ENCODE peak calls at places on chromosome 10, in nine cellular contexts. P is transverse colon, S is tibial nerve, H is body of pancreas, A is ovary, D is endothelial cell of umbilical vein, K is breast epithelium, M is A549, Y is stomach. L is an unnamed sample.

GRCh38 chr10:32005050-32005449 is 51.2 kb downstream of the KIF5B start:
- DNase-seq in P (peak; percentile 27), S (peak; percentile 49), H (peak; percentile 61), A (no peak), D (peak; percentile 57), K (no peak), M (peak; percentile 70), Y (peak; percentile 47), L (peak; percentile 42)

GRCh38 chr10:78173360-78174020 is 139.8 kb downstream of the RPS24 start:
- DNase-seq in P (no peak), S (no peak), H (no peak), A (no peak), D (no peak), K (no peak), M (no peak), Y (no peak), L (no peak)

GRCh38 chr10:43131256-43131655 is 7.0 kb upstream of the CSGALNACT2 start:
- DNase-seq in P (no peak), S (peak; percentile 0), H (no peak), A (no peak), D (no peak), K (no peak), M (no peak), Y (no peak), L (no peak)

GRCh38 chr10:31147220-31147608 is 115.5 kb upstream of the ZNF438 start:
- DNase-seq in P (no peak), S (no peak), H (no peak), A (no peak), D (peak; percentile 30), K (no peak), M (peak; percentile 45), Y (no peak), L (no peak)

GRCh38 chr10:52879651-52880050 is 107.1 kb upstream of the MBL2 start:
- DNase-seq in P (no peak), S (no peak), H (no peak), A (no peak), D (no peak), K (no peak), M (no peak), Y (no peak), L (no peak)

GRCh38 chr10:14822879-14823755 is 14.7 kb downstream of the CDNF start:
- DNase-seq in P (peak; percentile 29), S (peak; percentile 25), H (peak; percentile 52), A (no peak), D (peak; percentile 70), K (no peak), M (peak; percentile 66), Y (peak; percentile 31), L (peak; percentile 39)

GRCh38 chr10:90893190-90893589 is 21.4 kb downstream of the RPP30 start:
- DNase-seq in P (no peak), S (no peak), H (no peak), A (no peak), D (no peak), K (no peak), M (no peak), Y (no peak), L (no peak)

GRCh38 chr10:74096777-74097176 is 53.9 kb downstream of the AP3M1 start:
- DNase-seq in P (no peak), S (no peak), H (no peak), A (no peak), D (no peak), K (no peak), M (no peak), Y (no peak), L (no peak)

GRCh38 chr10:79245539-79246208 is 101.6 kb upstream of the PPIF start:
- DNase-seq in P (no peak), S (no peak), H (no peak), A (no peak), D (peak; percentile 27), K (no peak), M (no peak), Y (no peak), L (no peak)

GRCh38 chr10:79246209-79246581 is 101.1 kb upstream of the PPIF start:
- DNase-seq in P (no peak), S (no peak), H (peak; percentile 75), A (peak; percentile 66), D (peak; percentile 21), K (peak; percentile 70), M (no peak), Y (peak; percentile 78), L (no peak)

GRCh38 chr10:79243211-79244067 is 103.8 kb upstream of the PPIF start:
- DNase-seq in P (peak; percentile 63), S (no peak), H (no peak), A (peak; percentile 56), D (peak; percentile 44), K (no peak), M (no peak), Y (peak; percentile 46), L (no peak)

GRCh38 chr10:79244068-79244442 is 103.2 kb upstream of the PPIF start:
- DNase-seq in P (no peak), S (no peak), H (no peak), A (no peak), D (peak; percentile 32), K (no peak), M (no peak), Y (no peak), L (no peak)

DNA sequence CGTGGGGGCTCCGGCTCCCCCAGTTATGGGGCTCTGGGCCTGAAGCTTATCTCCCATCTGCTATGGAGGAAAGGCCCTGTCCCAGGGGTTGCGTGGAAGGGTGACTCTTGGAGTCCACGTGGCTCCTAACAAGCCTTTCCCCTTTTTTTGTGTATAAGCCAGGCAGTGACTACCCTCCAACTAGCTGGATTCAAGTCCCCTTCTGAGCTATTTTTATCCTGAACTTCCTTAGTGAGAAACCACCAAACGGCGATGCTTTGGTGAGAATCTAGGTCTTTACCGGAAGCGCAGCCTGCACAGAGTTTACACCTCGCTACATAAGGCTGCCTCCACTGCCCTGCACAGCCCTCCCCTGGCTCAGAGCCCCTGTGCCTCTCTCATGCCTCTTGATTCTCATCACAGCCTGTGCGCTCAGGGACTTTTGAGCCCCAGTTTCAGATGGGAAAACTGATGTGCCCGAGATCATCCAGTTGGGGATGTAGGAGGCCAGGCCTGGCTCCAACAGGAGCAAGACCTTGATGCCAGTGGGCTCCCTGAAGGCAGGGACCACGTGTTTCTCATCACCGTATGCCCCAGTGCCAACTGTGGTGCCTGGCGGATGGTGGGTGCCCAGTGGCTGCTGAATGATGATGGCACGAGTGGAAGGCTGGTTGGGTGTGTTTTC is 102.3 kb upstream of the PPIF start:
- DNase-seq in P (peak; percentile 56), S (no peak), H (no peak), A (no peak), D (no peak), K (no peak), M (no peak), Y (no peak), L (no peak)
- TF ChIP-seq POLR2A in P (no peak), S (no peak), H (no peak), A (no peak), D (no peak), K (no peak), M (no peak), Y (no peak), L (no peak)

DNA sequence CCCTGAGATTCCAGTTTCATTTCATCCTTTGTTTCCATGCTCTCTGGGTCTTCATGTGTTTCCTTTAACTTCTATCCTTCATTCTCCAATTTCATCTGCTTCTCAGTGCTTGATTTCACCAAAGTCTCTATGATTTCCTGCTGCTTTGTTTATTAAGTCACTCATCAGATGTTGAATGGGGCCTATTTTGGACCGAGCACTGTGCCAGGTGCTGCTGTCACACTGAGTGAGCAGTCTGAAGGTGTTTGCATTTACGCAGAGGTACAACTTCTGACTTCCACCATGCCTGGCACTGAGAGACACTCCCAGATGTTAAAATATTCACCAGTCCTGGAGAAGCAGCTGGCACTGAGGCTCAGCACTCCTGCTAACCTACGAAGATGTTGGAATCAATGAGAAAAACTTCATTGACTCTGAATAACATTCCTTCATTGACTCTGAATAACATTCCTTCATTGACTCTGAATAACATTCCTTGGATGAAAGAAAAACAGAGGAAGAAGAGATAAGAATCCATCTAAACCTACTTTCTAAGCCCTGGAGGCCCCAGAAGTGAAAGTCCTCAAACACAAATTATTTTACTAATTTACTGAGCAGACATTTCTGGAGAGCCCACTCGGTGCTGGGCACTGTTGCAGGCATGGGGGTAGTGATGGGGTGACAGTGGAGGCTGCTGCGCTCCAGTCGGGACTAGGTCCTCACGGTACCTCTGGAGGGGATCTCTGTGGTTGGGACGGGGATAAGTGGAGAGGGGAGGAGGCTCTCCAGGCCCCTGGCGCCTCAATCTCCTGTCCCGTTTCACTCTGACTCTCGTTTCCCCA is 254.0 kb downstream of the WDR37 start:
- DNase-seq in P (no peak), S (no peak), H (no peak), A (no peak), D (no peak), K (no peak), M (no peak), Y (no peak), L (no peak)
- H3K27ac ChIP-seq in P (no peak overlapping the region), S (no peak overlapping the region), H (no peak overlapping the region), A (no peak overlapping the region), D (no peak overlapping the region), K (no peak overlapping the region), M (no peak overlapping the region), Y (no peak overlapping the region), L (no peak overlapping the region)

GRCh38 chr10:118045842-118046490 is 775 bp downstream of the RAB11FIP2 start:
- DNase-seq in P (peak; percentile 33), S (peak; percentile 35), H (peak; percentile 31), A (no peak), D (peak; percentile 54), K (peak; percentile 31), M (peak; percentile 37), Y (peak; percentile 33), L (peak; percentile 30)

GRCh38 chr10:118042827-118043242 is 3.9 kb downstream of the RAB11FIP2 start:
- DNase-seq in P (no peak), S (no peak), H (peak; percentile 28), A (no peak), D (peak; percentile 24), K (no peak), M (no peak), Y (no peak), L (no peak)

GRCh38 chr10:118045154-118045841 is 1.4 kb downstream of the RAB11FIP2 start:
- DNase-seq in P (no peak), S (no peak), H (no peak), A (no peak), D (peak; percentile 10), K (no peak), M (no peak), Y (no peak), L (no peak)

GRCh38 chr10:118046491-118047362 is at the start of gene RAB11FIP2:
- DNase-seq in P (peak; percentile 97), S (peak; percentile 97), H (peak; percentile 98), A (peak; percentile 98), D (peak; percentile 86), K (peak; percentile 92), M (peak; percentile 93), Y (peak; percentile 97), L (peak; percentile 99)

GRCh38 chr10:118047363-118047719 is 600 bp upstream of the RAB11FIP2 start:
- DNase-seq in P (no peak), S (no peak), H (no peak), A (peak; percentile 35), D (no peak), K (no peak), M (no peak), Y (no peak), L (no peak)
- H3K4me3 ChIP-seq in P (peak overlapping the region; percentile 84), S (peak overlapping the region; percentile 98), H (peak overlapping the region; percentile 89), A (peak overlapping the region; percentile 97), D (peak overlapping the region; percentile 88), K (peak overlapping the region; percentile 90), M (peak overlapping the region; percentile 98), Y (peak overlapping the region; percentile 88), L (peak overlapping the region; percentile 91)

GRCh38 chr10:35448687-35449662 is 112.7 kb downstream of the CCNY start:
- DNase-seq in P (no peak), S (no peak), H (peak; percentile 46), A (peak; percentile 61), D (peak; percentile 64), K (no peak), M (no peak), Y (peak; percentile 38), L (no peak)

GRCh38 chr10:35449944-35450343 is 113.6 kb downstream of the CCNY start:
- DNase-seq in P (no peak), S (no peak), H (no peak), A (no peak), D (no peak), K (no peak), M (no peak), Y (no peak), L (no peak)

GRCh38 chr10:35453855-35454532 is 117.7 kb downstream of the CCNY start:
- DNase-seq in P (no peak), S (no peak), H (peak; percentile 56), A (no peak), D (peak; percentile 43), K (no peak), M (no peak), Y (no peak), L (no peak)

GRCh38 chr10:35452847-35453246 is 116.5 kb downstream of the CCNY start:
- DNase-seq in P (no peak), S (no peak), H (no peak), A (no peak), D (no peak), K (no peak), M (no peak), Y (no peak), L (no peak)

DNA sequence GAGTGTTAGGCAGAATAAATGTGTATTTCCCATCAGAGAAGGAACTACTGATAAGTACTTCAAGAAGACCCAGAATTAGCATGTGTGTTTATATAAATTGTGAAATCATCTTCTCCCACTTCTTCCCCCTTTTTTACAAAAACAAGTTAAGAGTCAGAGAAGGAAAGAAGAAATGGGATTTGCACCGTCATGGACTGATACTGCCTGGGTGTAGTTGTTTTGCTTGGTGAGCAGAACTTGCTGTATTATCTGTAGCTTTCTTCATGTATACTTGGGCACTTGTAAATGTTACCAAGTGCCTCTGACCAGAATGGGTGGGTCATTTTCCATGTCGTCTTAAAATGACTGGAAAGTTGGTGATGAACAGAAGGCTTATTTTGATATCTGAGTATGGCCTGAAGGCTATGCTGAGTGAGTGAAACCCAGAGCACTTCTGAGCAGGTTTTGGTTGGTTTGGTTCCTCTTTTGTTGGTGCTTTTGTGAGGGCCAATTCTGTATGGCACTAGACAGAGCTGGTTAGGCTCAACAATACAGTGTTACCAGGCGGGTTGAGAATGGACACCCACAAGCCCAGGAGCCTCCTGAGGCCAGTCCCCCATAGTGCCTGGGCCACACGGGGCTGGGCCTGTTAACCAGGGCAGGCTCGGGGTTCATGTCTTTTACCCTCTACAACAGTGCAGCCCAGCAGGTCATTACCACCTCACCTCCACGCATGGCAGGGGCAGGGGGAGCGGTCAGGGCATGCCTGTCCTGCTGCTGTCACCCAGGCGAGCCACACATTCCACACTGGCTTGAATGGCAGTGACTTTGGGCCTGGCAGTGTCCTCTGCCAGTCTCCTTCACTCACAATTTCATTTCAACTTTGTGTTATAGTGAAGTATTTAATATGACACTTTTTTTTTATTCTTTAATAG is 115.1 kb downstream of the CCNY start:
- DNase-seq in P (no peak), S (no peak), H (no peak), A (no peak), D (no peak), K (no peak), M (no peak), Y (no peak), L (no peak)
- TF ChIP-seq POLR2A in P (no peak), S (no peak), H (no peak), A (no peak), D (no peak), K (no peak), M (no peak), Y (no peak), L (no peak)